ENCODE peak calls at places on chromosomes 3 and 15, in four cellular contexts. One of them, this sample, is unnamed.

GRCh38 chr3:31079691-31080090 is 185.2 kb upstream of the GADL1 start:
- DNase-seq in left colon: no peak
- DNase-seq in astrocyte: no peak
- DNase-seq in activated CD8-positive, alpha-beta T cell treated with anti-CD3 and anti-CD28 coated beads for 36 hours: no peak
- DNase-seq in this sample: no peak

GRCh38 chr15:39589193-39589814 is 8.4 kb downstream of the THBS1 start:
- DNase-seq in activated CD8-positive, alpha-beta T cell treated with anti-CD3 and anti-CD28 coated beads for 36 hours: no peak
- DNase-seq in left colon: no peak
- DNase-seq in astrocyte: no peak
- DNase-seq in this sample: no peak

GRCh38 chr15:87416591-87417257 is 839.8 kb downstream of the NTRK3 start:
- DNase-seq in astrocyte: no peak
- DNase-seq in left colon: no peak
- DNase-seq in activated CD8-positive, alpha-beta T cell treated with anti-CD3 and anti-CD28 coated beads for 36 hours: no peak
- DNase-seq in this sample: no peak

GRCh38 chr15:99909914-99910313 is 176.7 kb upstream of the LYSMD4 start:
- DNase-seq in left colon: no peak
- DNase-seq in activated CD8-positive, alpha-beta T cell treated with anti-CD3 and anti-CD28 coated beads for 36 hours: no peak
- DNase-seq in astrocyte: no peak
- DNase-seq in this sample: no peak

GRCh38 chr3:60707452-60708020 is 543.7 kb downstream of the FHIT start:
- DNase-seq in activated CD8-positive, alpha-beta T cell treated with anti-CD3 and anti-CD28 coated beads for 36 hours: no peak
- DNase-seq in astrocyte: peak; percentile 45
- DNase-seq in left colon: no peak
- DNase-seq in this sample: no peak

GRCh38 chr3:115838786-115839185 is 215.5 kb downstream of the GAP43 start:
- DNase-seq in activated CD8-positive, alpha-beta T cell treated with anti-CD3 and anti-CD28 coated beads for 36 hours: no peak
- DNase-seq in left colon: no peak
- DNase-seq in astrocyte: no peak
- DNase-seq in this sample: no peak

GRCh38 chr3:27718459-27718858 is 3.7 kb downstream of the EOMES start:
- DNase-seq in astrocyte: no peak
- DNase-seq in left colon: no peak
- DNase-seq in activated CD8-positive, alpha-beta T cell treated with anti-CD3 and anti-CD28 coated beads for 36 hours: no peak
- DNase-seq in this sample: no peak

GRCh38 chr15:81327526-81327925 is 3.6 kb upstream of the STARD5 start:
- DNase-seq in activated CD8-positive, alpha-beta T cell treated with anti-CD3 and anti-CD28 coated beads for 36 hours: no peak
- DNase-seq in left colon: no peak
- DNase-seq in astrocyte: peak; percentile 94
- DNase-seq in this sample: no peak

GRCh38 chr15:65042776-65043322 is 2.3 kb upstream of the SLC51B start:
- DNase-seq in left colon: peak; percentile 37
- DNase-seq in astrocyte: no peak
- DNase-seq in activated CD8-positive, alpha-beta T cell treated with anti-CD3 and anti-CD28 coated beads for 36 hours: no peak
- DNase-seq in this sample: no peak

GRCh38 chr3:58049143-58049785 is 41.0 kb downstream of the FLNB start:
- DNase-seq in left colon: no peak
- DNase-seq in astrocyte: peak; percentile 93
- DNase-seq in activated CD8-positive, alpha-beta T cell treated with anti-CD3 and anti-CD28 coated beads for 36 hours: no peak
- DNase-seq in this sample: no peak

GRCh38 chr15:60223161-60223560 is 174.6 kb downstream of the ANXA2 start:
- DNase-seq in activated CD8-positive, alpha-beta T cell treated with anti-CD3 and anti-CD28 coated beads for 36 hours: no peak
- DNase-seq in left colon: no peak
- DNase-seq in astrocyte: no peak
- DNase-seq in this sample: no peak

GRCh38 chr3:129975332-129976090 is 991 bp downstream of the TRH start:
- DNase-seq in activated CD8-positive, alpha-beta T cell treated with anti-CD3 and anti-CD28 coated beads for 36 hours: peak; percentile 21
- DNase-seq in astrocyte: no peak
- DNase-seq in left colon: peak; percentile 9
- DNase-seq in this sample: peak; percentile 17

GRCh38 chr15:96851613-96852012 is 521.1 kb downstream of the NR2F2 start:
- DNase-seq in activated CD8-positive, alpha-beta T cell treated with anti-CD3 and anti-CD28 coated beads for 36 hours: no peak
- DNase-seq in left colon: no peak
- DNase-seq in astrocyte: peak; percentile 63
- DNase-seq in this sample: no peak

GRCh38 chr15:79192462-79193036 is 90.0 kb upstream of the ANKRD34C start:
- DNase-seq in left colon: no peak
- DNase-seq in activated CD8-positive, alpha-beta T cell treated with anti-CD3 and anti-CD28 coated beads for 36 hours: no peak
- DNase-seq in astrocyte: peak; percentile 59
- DNase-seq in this sample: no peak

GRCh38 chr3:123618076-123618703 is 33.3 kb upstream of the HACD2 start:
- DNase-seq in astrocyte: no peak
- DNase-seq in left colon: no peak
- DNase-seq in activated CD8-positive, alpha-beta T cell treated with anti-CD3 and anti-CD28 coated beads for 36 hours: no peak
- DNase-seq in this sample: no peak

GRCh38 chr15:35626531-35626930 is 80.6 kb upstream of the DPH6 start:
- DNase-seq in astrocyte: peak; percentile 88
- DNase-seq in activated CD8-positive, alpha-beta T cell treated with anti-CD3 and anti-CD28 coated beads for 36 hours: no peak
- DNase-seq in left colon: no peak
- DNase-seq in this sample: no peak

GRCh38 chr3:72999971-73000370 is 3.4 kb downstream of the PPP4R2 start:
- DNase-seq in left colon: no peak
- DNase-seq in astrocyte: no peak
- DNase-seq in activated CD8-positive, alpha-beta T cell treated with anti-CD3 and anti-CD28 coated beads for 36 hours: peak; percentile 41
- DNase-seq in this sample: no peak

GRCh38 chr15:57570994-57571393 is 20.7 kb upstream of the MYZAP start:
- DNase-seq in astrocyte: peak; percentile 49
- DNase-seq in activated CD8-positive, alpha-beta T cell treated with anti-CD3 and anti-CD28 coated beads for 36 hours: no peak
- DNase-seq in left colon: no peak
- DNase-seq in this sample: no peak

GRCh38 chr3:46860381-46861292 is 2.6 kb downstream of the MYL3 start:
- DNase-seq in activated CD8-positive, alpha-beta T cell treated with anti-CD3 and anti-CD28 coated beads for 36 hours: peak; percentile 56
- DNase-seq in left colon: peak; percentile 49
- DNase-seq in astrocyte: no peak
- DNase-seq in this sample: peak; percentile 15

GRCh38 chr15:47517737-47518136 is 199.6 kb upstream of the SEMA6D start:
- DNase-seq in activated CD8-positive, alpha-beta T cell treated with anti-CD3 and anti-CD28 coated beads for 36 hours: no peak
- DNase-seq in astrocyte: peak; percentile 26
- DNase-seq in left colon: no peak
- DNase-seq in this sample: no peak

GRCh38 chr3:101954946-101955345 is 105.6 kb downstream of the NFKBIZ start:
- DNase-seq in activated CD8-positive, alpha-beta T cell treated with anti-CD3 and anti-CD28 coated beads for 36 hours: no peak
- DNase-seq in left colon: no peak
- DNase-seq in astrocyte: no peak
- DNase-seq in this sample: no peak

GRCh38 chr15:77033417-77033728 is 37.5 kb downstream of the TSPAN3 start:
- DNase-seq in astrocyte: no peak
- DNase-seq in left colon: peak; percentile 3
- DNase-seq in activated CD8-positive, alpha-beta T cell treated with anti-CD3 and anti-CD28 coated beads for 36 hours: no peak
- DNase-seq in this sample: peak; percentile 14

GRCh38 chr3:17302774-17303173 is 418.0 kb downstream of the PLCL2 start:
- DNase-seq in left colon: no peak
- DNase-seq in astrocyte: peak; percentile 62
- DNase-seq in activated CD8-positive, alpha-beta T cell treated with anti-CD3 and anti-CD28 coated beads for 36 hours: no peak
- DNase-seq in this sample: no peak

GRCh38 chr3:57048052-57048671 is 12.3 kb upstream of the SPATA12 start:
- DNase-seq in activated CD8-positive, alpha-beta T cell treated with anti-CD3 and anti-CD28 coated beads for 36 hours: no peak
- DNase-seq in astrocyte: peak; percentile 73
- DNase-seq in left colon: no peak
- DNase-seq in this sample: no peak

GRCh38 chr3:25421747-25422146 is 6.3 kb upstream of the RARB start:
- DNase-seq in left colon: no peak
- DNase-seq in activated CD8-positive, alpha-beta T cell treated with anti-CD3 and anti-CD28 coated beads for 36 hours: no peak
- DNase-seq in astrocyte: no peak
- DNase-seq in this sample: no peak

GRCh38 chr3:64398431-64398830 is 173.2 kb upstream of the PRICKLE2 start:
- DNase-seq in activated CD8-positive, alpha-beta T cell treated with anti-CD3 and anti-CD28 coated beads for 36 hours: no peak
- DNase-seq in left colon: no peak
- DNase-seq in astrocyte: peak; percentile 34
- DNase-seq in this sample: no peak

GRCh38 chr3:115475178-115476041 is 147.9 kb upstream of the GAP43 start:
- DNase-seq in astrocyte: no peak
- DNase-seq in left colon: no peak
- DNase-seq in activated CD8-positive, alpha-beta T cell treated with anti-CD3 and anti-CD28 coated beads for 36 hours: no peak
- DNase-seq in this sample: no peak

GRCh38 chr3:11530153-11530721 is 113.5 kb downstream of the VGLL4 start:
- DNase-seq in left colon: no peak
- DNase-seq in activated CD8-positive, alpha-beta T cell treated with anti-CD3 and anti-CD28 coated beads for 36 hours: no peak
- DNase-seq in astrocyte: peak; percentile 99
- DNase-seq in this sample: no peak

GRCh38 chr3:111903067-111903511 is 44.0 kb downstream of the PHLDB2 start:
- DNase-seq in astrocyte: peak; percentile 92
- DNase-seq in left colon: no peak
- DNase-seq in activated CD8-positive, alpha-beta T cell treated with anti-CD3 and anti-CD28 coated beads for 36 hours: peak; percentile 39
- DNase-seq in this sample: no peak

GRCh38 chr3:73073091-73073707 is 11.7 kb downstream of the EBLN2 start:
- DNase-seq in activated CD8-positive, alpha-beta T cell treated with anti-CD3 and anti-CD28 coated beads for 36 hours: no peak
- DNase-seq in astrocyte: no peak
- DNase-seq in left colon: no peak
- DNase-seq in this sample: no peak

GRCh38 chr15:63380828-63381282 is 791 bp downstream of the CA12 start:
- DNase-seq in astrocyte: peak; percentile 47
- DNase-seq in left colon: no peak
- DNase-seq in activated CD8-positive, alpha-beta T cell treated with anti-CD3 and anti-CD28 coated beads for 36 hours: no peak
- DNase-seq in this sample: no peak

GRCh38 chr3:81758275-81758674 is 3.2 kb downstream of the GBE1 start:
- DNase-seq in astrocyte: peak; percentile 55
- DNase-seq in left colon: no peak
- DNase-seq in activated CD8-positive, alpha-beta T cell treated with anti-CD3 and anti-CD28 coated beads for 36 hours: no peak
- DNase-seq in this sample: no peak

GRCh38 chr3:188594137-188594536 is 440.2 kb downstream of the LPP start:
- DNase-seq in astrocyte: peak; percentile 97
- DNase-seq in left colon: no peak
- DNase-seq in activated CD8-positive, alpha-beta T cell treated with anti-CD3 and anti-CD28 coated beads for 36 hours: no peak
- DNase-seq in this sample: no peak

GRCh38 chr15:32105258-32106248 is 75.2 kb downstream of the CHRNA7 start:
- DNase-seq in astrocyte: no peak
- DNase-seq in activated CD8-positive, alpha-beta T cell treated with anti-CD3 and anti-CD28 coated beads for 36 hours: no peak
- DNase-seq in left colon: no peak
- DNase-seq in this sample: no peak

GRCh38 chr3:94787734-94788133 is 724.9 kb downstream of the NSUN3 start:
- DNase-seq in activated CD8-positive, alpha-beta T cell treated with anti-CD3 and anti-CD28 coated beads for 36 hours: no peak
- DNase-seq in astrocyte: no peak
- DNase-seq in left colon: no peak
- DNase-seq in this sample: no peak

This sample was measured in activated B cell treated with CpG ODN at 0.5 μM for 24 hours.